ENCODE peak calls at places on chromosome 16, in seven cellular contexts. Z is hypothalamus, R is pons, U is lung microvascular endothelial cell, J is H7, Q is BJ, I is B cell. G is an unnamed sample.

GRCh38 chr16:72501739-72502653 is 330.0 kb upstream of the PMFBP1 start:
- DNase-seq in U (peak), Z (peak), R (peak), I (peak), J (peak), Q (no peak), G (peak)

GRCh38 chr16:49700222-49700927 is 155.5 kb downstream of the ZNF423 start:
- DNase-seq in J (peak), I (no peak), U (no peak), R (no peak), Z (no peak), Q (no peak), G (no peak)

GRCh38 chr16:23863511-23864422 is 28.0 kb downstream of the PRKCB start:
- DNase-seq in R (peak), I (peak), J (no peak), Q (no peak), U (no peak), Z (no peak), G (no peak)

GRCh38 chr16:3963203-3963602 is 82.7 kb upstream of the CREBBP start:
- DNase-seq in J (peak), Z (no peak), R (no peak), Q (no peak), I (no peak), U (peak), G (no peak)

GRCh38 chr16:48194828-48195566 is 39.2 kb upstream of the ABCC12 start:
- DNase-seq in Z (no peak), U (no peak), J (no peak), Q (no peak), I (peak), R (no peak), G (peak)

GRCh38 chr16:89376812-89377445 is 113.4 kb downstream of the ANKRD11 start:
- DNase-seq in J (no peak), Z (no peak), I (no peak), R (no peak), Q (no peak), U (no peak), G (no peak)

GRCh38 chr16:68923116-68923515 is 79.8 kb downstream of the TANGO6 start:
- DNase-seq in I (no peak), Z (no peak), R (no peak), U (no peak), Q (no peak), J (no peak), G (peak)

GRCh38 chr16:12728471-12728870 is 75.2 kb downstream of the CPPED1 start:
- DNase-seq in J (peak), Z (no peak), Q (no peak), R (no peak), I (no peak), U (no peak), G (no peak)

GRCh38 chr16:20181386-20181785 is 107.7 kb upstream of the GPR139 start:
- DNase-seq in J (no peak), R (no peak), I (no peak), Z (peak), Q (no peak), U (no peak), G (no peak)

GRCh38 chr16:49881890-49882289 is 26.0 kb upstream of the ZNF423 start:
- DNase-seq in U (no peak), R (no peak), I (no peak), J (no peak), Z (no peak), Q (no peak), G (no peak)

GRCh38 chr16:70693231-70693671 is 7.4 kb upstream of the MTSS2 start:
- DNase-seq in J (no peak), R (no peak), I (no peak), Q (no peak), Z (no peak), U (no peak), G (no peak)

GRCh38 chr16:68490829-68491575 is 42.7 kb upstream of the SMPD3 start:
- DNase-seq in J (peak), Q (peak), U (no peak), I (no peak), Z (no peak), R (no peak), G (no peak)

GRCh38 chr16:17590711-17591654 is 120.2 kb upstream of the XYLT1 start:
- DNase-seq in U (no peak), I (no peak), R (no peak), J (no peak), Q (no peak), Z (no peak), G (no peak)

GRCh38 chr16:67016681-67017450 is 12.1 kb upstream of the CBFB start:
- DNase-seq in R (no peak), Q (no peak), U (no peak), J (no peak), I (no peak), Z (no peak), G (no peak)

GRCh38 chr16:85395913-85396878 is 216.9 kb upstream of the GSE1 start:
- DNase-seq in J (peak), Z (no peak), I (peak), U (peak), Q (no peak), R (no peak), G (no peak)

GRCh38 chr16:17277981-17278381 is 192.8 kb downstream of the XYLT1 start:
- DNase-seq in I (peak), J (peak), Q (no peak), U (peak), Z (peak), R (peak), G (no peak)

GRCh38 chr16:85249418-85249817 is 137.1 kb upstream of the CIBAR2 start:
- DNase-seq in Q (no peak), R (peak), I (no peak), U (no peak), J (no peak), Z (peak), G (no peak)

GRCh38 chr16:68370921-68371651 is 60.3 kb downstream of the PRMT7 start:
- DNase-seq in R (no peak), U (no peak), Q (no peak), I (no peak), J (no peak), Z (no peak), G (no peak)

GRCh38 chr16:67917140-67917851 is 14.4 kb downstream of the CTRL start:
- DNase-seq in R (no peak), I (no peak), J (no peak), Q (no peak), U (no peak), Z (peak), G (no peak)

GRCh38 chr16:81620796-81621195 is 158.3 kb upstream of the PLCG2 start:
- DNase-seq in Q (no peak), I (no peak), U (no peak), R (no peak), J (no peak), Z (no peak), G (no peak)

GRCh38 chr16:77290451-77291110 is 91.4 kb downstream of the SYCE1L start:
- DNase-seq in J (no peak), U (peak), Z (no peak), R (no peak), Q (no peak), I (no peak), G (peak)

GRCh38 chr16:88527186-88527936 is 42.8 kb upstream of the ZC3H18 start:
- DNase-seq in J (peak), R (no peak), I (peak), U (peak), Q (no peak), Z (peak), G (peak)